ENCODE peak calls at places on chromosomes 11 and 22, in nine cellular contexts. One of them, this sample, is unnamed.

GRCh38 chr22:38033522-38034277 is 23.5 kb upstream of the PICK1 start:
- DNase-seq in lower leg skin: no peak
- DNase-seq in K562: peak; percentile 13
- DNase-seq in heart left ventricle: no peak
- DNase-seq in thyroid gland: peak; percentile 87
- DNase-seq in ovary: no peak
- DNase-seq in transverse colon: no peak
- DNase-seq in spleen: no peak
- DNase-seq in IMR-90: no peak
- DNase-seq in this sample: no peak

GRCh38 chr22:32232447-32232846 is 22.7 kb downstream of the SLC5A4 start:
- DNase-seq in lower leg skin: no peak
- DNase-seq in K562: no peak
- DNase-seq in heart left ventricle: no peak
- DNase-seq in thyroid gland: no peak
- DNase-seq in ovary: no peak
- DNase-seq in transverse colon: no peak
- DNase-seq in spleen: no peak
- DNase-seq in IMR-90: no peak
- DNase-seq in this sample: no peak

GRCh38 chr22:19901577-19902244 is 39.9 kb upstream of the COMT start:
- DNase-seq in lower leg skin: no peak
- DNase-seq in K562: no peak
- DNase-seq in heart left ventricle: no peak
- DNase-seq in thyroid gland: no peak
- DNase-seq in ovary: no peak
- DNase-seq in transverse colon: no peak
- DNase-seq in spleen: no peak
- DNase-seq in IMR-90: no peak
- DNase-seq in this sample: no peak

GRCh38 chr11:72257551-72257950 is 13.6 kb upstream of the PHOX2A start:
- DNase-seq in lower leg skin: no peak
- DNase-seq in K562: no peak
- DNase-seq in heart left ventricle: no peak
- DNase-seq in thyroid gland: no peak
- DNase-seq in ovary: no peak
- DNase-seq in transverse colon: no peak
- DNase-seq in spleen: no peak
- DNase-seq in IMR-90: no peak
- DNase-seq in this sample: no peak

GRCh38 chr22:30262917-30263741 is 3.5 kb downstream of the OSM start:
- DNase-seq in lower leg skin: peak; percentile 73
- DNase-seq in K562: peak; percentile 74
- DNase-seq in heart left ventricle: peak; percentile 75
- DNase-seq in thyroid gland: peak; percentile 68
- DNase-seq in ovary: peak; percentile 84
- DNase-seq in transverse colon: peak; percentile 81
- DNase-seq in spleen: peak; percentile 92
- DNase-seq in IMR-90: peak; percentile 61
- DNase-seq in this sample: peak; percentile 81

GRCh38 chr11:13339196-13340153 is 61.9 kb downstream of the BMAL1 start:
- DNase-seq in lower leg skin: no peak
- DNase-seq in K562: no peak
- DNase-seq in heart left ventricle: no peak
- DNase-seq in thyroid gland: no peak
- DNase-seq in ovary: no peak
- DNase-seq in transverse colon: no peak
- DNase-seq in spleen: no peak
- DNase-seq in IMR-90: peak; percentile 98
- DNase-seq in this sample: no peak

GRCh38 chr22:35838849-35839646 is 121.4 kb downstream of the APOL5 start:
- DNase-seq in lower leg skin: no peak
- DNase-seq in K562: no peak
- DNase-seq in heart left ventricle: no peak
- DNase-seq in thyroid gland: peak; percentile 57
- DNase-seq in ovary: peak; percentile 54
- DNase-seq in transverse colon: peak; percentile 28
- DNase-seq in spleen: no peak
- DNase-seq in IMR-90: peak; percentile 82
- DNase-seq in this sample: no peak

GRCh38 chr11:77879218-77879617 is 58.3 kb downstream of the AAMDC start:
- DNase-seq in lower leg skin: no peak
- DNase-seq in K562: no peak
- DNase-seq in heart left ventricle: peak; percentile 36
- DNase-seq in thyroid gland: peak; percentile 19
- DNase-seq in ovary: peak; percentile 67
- DNase-seq in transverse colon: no peak
- DNase-seq in spleen: no peak
- DNase-seq in IMR-90: peak; percentile 50
- DNase-seq in this sample: no peak

DNA sequence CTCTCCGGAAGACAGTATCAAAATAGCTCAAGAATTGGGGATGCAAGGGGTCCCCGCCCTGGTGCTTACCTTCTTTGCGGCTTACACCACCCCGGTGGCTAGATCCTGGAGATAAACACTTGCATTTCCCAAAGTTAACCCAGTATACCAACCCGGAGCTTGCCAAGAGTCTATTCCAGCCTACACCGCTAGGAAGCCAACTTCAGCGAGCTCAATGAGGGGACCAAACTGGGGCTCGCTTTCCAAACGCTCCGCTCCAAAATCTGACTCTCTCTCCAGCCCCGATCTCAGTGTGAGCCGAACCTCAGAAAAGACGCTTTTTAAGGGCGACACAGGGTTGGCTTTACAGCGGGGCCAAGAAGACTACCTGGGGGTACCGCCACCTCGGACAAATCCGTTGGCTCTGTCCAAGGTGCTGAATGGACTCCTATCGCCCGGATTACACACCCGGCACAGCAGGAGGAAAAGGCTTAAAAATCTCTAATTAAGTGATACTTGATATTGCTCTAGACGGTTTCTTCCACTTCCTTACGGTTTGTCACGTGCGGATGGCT is 20.1 kb upstream of the BDNF start:
- DNase-seq in lower leg skin: no peak
- DNase-seq in K562: peak; percentile 52
- DNase-seq in heart left ventricle: peak; percentile 38
- DNase-seq in thyroid gland: peak; percentile 66
- DNase-seq in ovary: peak; percentile 34
- DNase-seq in transverse colon: peak; percentile 21
- DNase-seq in spleen: no peak
- DNase-seq in IMR-90: peak; percentile 68
- DNase-seq in this sample: no peak
- H3K4me3 ChIP-seq in lower leg skin: no peak overlapping the region
- H3K4me3 ChIP-seq in K562: no peak overlapping the region
- H3K4me3 ChIP-seq in heart left ventricle: no peak overlapping the region
- H3K4me3 ChIP-seq in thyroid gland: no peak overlapping the region
- H3K4me3 ChIP-seq in ovary: no peak overlapping the region
- H3K4me3 ChIP-seq in transverse colon: no peak overlapping the region
- H3K4me3 ChIP-seq in spleen: no peak overlapping the region
- H3K4me3 ChIP-seq in IMR-90: peak overlapping the region; percentile 0
- H3K4me3 ChIP-seq in this sample: no peak overlapping the region

GRCh38 chr22:25942126-25942988 is 200.4 kb downstream of the MYO18B start:
- DNase-seq in lower leg skin: no peak
- DNase-seq in K562: no peak
- DNase-seq in heart left ventricle: peak; percentile 42
- DNase-seq in thyroid gland: no peak
- DNase-seq in ovary: no peak
- DNase-seq in transverse colon: no peak
- DNase-seq in spleen: no peak
- DNase-seq in IMR-90: no peak
- DNase-seq in this sample: no peak

GRCh38 chr22:25939384-25939783 is 197.4 kb downstream of the MYO18B start:
- DNase-seq in lower leg skin: no peak
- DNase-seq in K562: no peak
- DNase-seq in heart left ventricle: no peak
- DNase-seq in thyroid gland: no peak
- DNase-seq in ovary: no peak
- DNase-seq in transverse colon: no peak
- DNase-seq in spleen: no peak
- DNase-seq in IMR-90: no peak
- DNase-seq in this sample: no peak

GRCh38 chr22:25941365-25941960 is 199.5 kb downstream of the MYO18B start:
- DNase-seq in lower leg skin: no peak
- DNase-seq in K562: no peak
- DNase-seq in heart left ventricle: no peak
- DNase-seq in thyroid gland: no peak
- DNase-seq in ovary: no peak
- DNase-seq in transverse colon: no peak
- DNase-seq in spleen: no peak
- DNase-seq in IMR-90: no peak
- DNase-seq in this sample: no peak

GRCh38 chr22:25940479-25940878 is 198.5 kb downstream of the MYO18B start:
- DNase-seq in lower leg skin: no peak
- DNase-seq in K562: no peak
- DNase-seq in heart left ventricle: no peak
- DNase-seq in thyroid gland: no peak
- DNase-seq in ovary: no peak
- DNase-seq in transverse colon: no peak
- DNase-seq in spleen: no peak
- DNase-seq in IMR-90: no peak
- DNase-seq in this sample: no peak

DNA sequence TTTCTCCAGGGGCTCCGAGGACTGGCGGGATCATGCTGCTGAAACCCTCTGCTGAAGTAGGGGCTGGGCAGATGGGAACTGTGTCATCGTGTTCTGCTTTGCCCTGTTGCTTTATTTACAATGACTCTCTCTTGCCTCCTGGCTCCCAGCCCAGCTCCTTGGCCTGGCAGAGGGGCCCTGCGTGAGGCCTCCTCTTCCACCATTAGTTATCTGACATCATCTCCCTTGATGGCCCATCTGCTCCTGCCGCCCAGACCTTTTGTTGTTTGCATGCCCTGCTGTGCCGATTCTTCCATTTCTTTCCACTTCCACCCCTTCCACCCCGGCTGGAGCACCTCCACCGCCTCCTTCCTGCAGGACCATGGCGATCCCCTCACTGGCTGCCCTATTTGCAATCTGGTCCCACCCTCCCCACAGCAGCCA is 201.0 kb downstream of the MYO18B start:
- DNase-seq in lower leg skin: no peak
- DNase-seq in K562: no peak
- DNase-seq in heart left ventricle: peak; percentile 58
- DNase-seq in thyroid gland: no peak
- DNase-seq in ovary: no peak
- DNase-seq in transverse colon: no peak
- DNase-seq in spleen: no peak
- DNase-seq in IMR-90: no peak
- DNase-seq in this sample: no peak
- TF ChIP-seq POLR2A in lower leg skin: no peak
- TF ChIP-seq POLR2A in K562: no peak
- TF ChIP-seq POLR2A in heart left ventricle: no peak
- TF ChIP-seq POLR2A in thyroid gland: no peak
- TF ChIP-seq POLR2A in ovary: no peak
- TF ChIP-seq POLR2A in transverse colon: no peak
- TF ChIP-seq POLR2A in spleen: no peak
- TF ChIP-seq POLR2A in IMR-90: no peak
- TF ChIP-seq POLR2A in this sample: no peak

DNA sequence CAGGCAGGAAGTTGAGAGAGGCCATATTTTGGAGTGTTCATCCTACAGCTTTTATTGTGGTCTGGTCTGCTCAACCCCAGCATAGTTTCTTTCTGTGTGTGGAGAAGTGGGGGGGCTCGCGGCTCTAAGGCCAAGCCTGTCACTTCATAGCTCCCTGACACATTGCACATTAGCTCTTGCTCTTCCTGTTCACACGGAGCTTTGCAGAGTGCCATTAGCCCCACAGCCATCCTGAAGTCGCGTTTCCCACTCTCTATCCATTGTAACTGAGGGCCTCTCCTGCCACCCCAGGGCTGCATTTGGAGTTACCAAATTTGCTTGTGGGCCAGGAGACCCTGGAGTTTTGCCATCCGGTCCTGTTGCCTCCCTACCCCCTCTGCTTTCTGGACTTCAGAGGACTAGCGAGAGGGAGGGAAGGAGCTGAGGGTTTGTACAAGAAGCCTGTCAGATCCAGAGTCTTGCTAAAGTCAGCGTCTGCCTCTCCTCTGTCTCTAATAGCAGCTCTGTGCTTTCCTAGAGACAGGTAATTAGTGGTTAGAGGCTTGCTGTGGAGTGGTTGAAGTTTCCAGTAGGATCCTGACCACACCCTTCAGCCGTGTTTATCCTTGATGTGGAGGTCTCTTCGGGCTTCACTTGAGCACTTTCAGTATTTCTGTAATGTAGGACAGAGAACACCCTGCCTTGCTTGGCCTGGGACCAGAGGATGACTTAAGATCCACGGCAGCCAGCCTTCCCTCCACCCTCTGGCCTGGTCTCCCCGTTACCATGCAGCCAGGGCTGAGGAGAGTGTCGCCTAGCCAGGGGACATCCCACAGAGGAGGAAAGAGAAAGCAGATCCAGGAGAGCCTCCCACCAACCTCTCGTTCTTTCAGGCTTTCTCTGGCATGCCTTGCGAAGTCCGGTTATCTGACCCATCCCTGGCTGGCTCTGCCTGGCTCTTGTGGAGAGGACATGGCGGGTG is 14.1 kb downstream of the DCPS start:
- DNase-seq in lower leg skin: peak; percentile 76
- DNase-seq in K562: no peak
- DNase-seq in heart left ventricle: peak; percentile 83
- DNase-seq in thyroid gland: peak; percentile 41
- DNase-seq in ovary: peak; percentile 83
- DNase-seq in transverse colon: peak; percentile 53
- DNase-seq in spleen: peak; percentile 55
- DNase-seq in IMR-90: peak; percentile 83
- DNase-seq in this sample: no peak
- H3K4me3 ChIP-seq in lower leg skin: no peak overlapping the region
- H3K4me3 ChIP-seq in K562: no peak overlapping the region
- H3K4me3 ChIP-seq in heart left ventricle: peak overlapping the region; percentile 44
- H3K4me3 ChIP-seq in thyroid gland: no peak overlapping the region
- H3K4me3 ChIP-seq in ovary: peak overlapping the region; percentile 24
- H3K4me3 ChIP-seq in transverse colon: peak overlapping the region; percentile 27
- H3K4me3 ChIP-seq in spleen: no peak overlapping the region
- H3K4me3 ChIP-seq in IMR-90: peak overlapping the region; percentile 2
- H3K4me3 ChIP-seq in this sample: no peak overlapping the region

GRCh38 chr22:28883657-28883916 is 215 bp downstream of the ZNRF3 start:
- DNase-seq in lower leg skin: no peak
- DNase-seq in K562: no peak
- DNase-seq in heart left ventricle: no peak
- DNase-seq in thyroid gland: no peak
- DNase-seq in ovary: no peak
- DNase-seq in transverse colon: no peak
- DNase-seq in spleen: no peak
- DNase-seq in IMR-90: no peak
- DNase-seq in this sample: no peak

GRCh38 chr22:28884754-28885375 is 1.5 kb downstream of the ZNRF3 start:
- DNase-seq in lower leg skin: no peak
- DNase-seq in K562: no peak
- DNase-seq in heart left ventricle: no peak
- DNase-seq in thyroid gland: no peak
- DNase-seq in ovary: peak; percentile 31
- DNase-seq in transverse colon: no peak
- DNase-seq in spleen: peak; percentile 59
- DNase-seq in IMR-90: no peak
- DNase-seq in this sample: no peak

GRCh38 chr22:28882545-28882877 is 861 bp upstream of the ZNRF3 start:
- DNase-seq in lower leg skin: peak; percentile 32
- DNase-seq in K562: no peak
- DNase-seq in heart left ventricle: no peak
- DNase-seq in thyroid gland: no peak
- DNase-seq in ovary: no peak
- DNase-seq in transverse colon: no peak
- DNase-seq in spleen: no peak
- DNase-seq in IMR-90: no peak
- DNase-seq in this sample: no peak

GRCh38 chr22:28883917-28884753 is 763 bp downstream of the ZNRF3 start:
- DNase-seq in lower leg skin: no peak
- DNase-seq in K562: peak; percentile 45
- DNase-seq in heart left ventricle: peak; percentile 33
- DNase-seq in thyroid gland: peak; percentile 55
- DNase-seq in ovary: peak; percentile 71
- DNase-seq in transverse colon: peak; percentile 42
- DNase-seq in spleen: peak; percentile 90
- DNase-seq in IMR-90: peak; percentile 44
- DNase-seq in this sample: peak; percentile 19

DNA sequence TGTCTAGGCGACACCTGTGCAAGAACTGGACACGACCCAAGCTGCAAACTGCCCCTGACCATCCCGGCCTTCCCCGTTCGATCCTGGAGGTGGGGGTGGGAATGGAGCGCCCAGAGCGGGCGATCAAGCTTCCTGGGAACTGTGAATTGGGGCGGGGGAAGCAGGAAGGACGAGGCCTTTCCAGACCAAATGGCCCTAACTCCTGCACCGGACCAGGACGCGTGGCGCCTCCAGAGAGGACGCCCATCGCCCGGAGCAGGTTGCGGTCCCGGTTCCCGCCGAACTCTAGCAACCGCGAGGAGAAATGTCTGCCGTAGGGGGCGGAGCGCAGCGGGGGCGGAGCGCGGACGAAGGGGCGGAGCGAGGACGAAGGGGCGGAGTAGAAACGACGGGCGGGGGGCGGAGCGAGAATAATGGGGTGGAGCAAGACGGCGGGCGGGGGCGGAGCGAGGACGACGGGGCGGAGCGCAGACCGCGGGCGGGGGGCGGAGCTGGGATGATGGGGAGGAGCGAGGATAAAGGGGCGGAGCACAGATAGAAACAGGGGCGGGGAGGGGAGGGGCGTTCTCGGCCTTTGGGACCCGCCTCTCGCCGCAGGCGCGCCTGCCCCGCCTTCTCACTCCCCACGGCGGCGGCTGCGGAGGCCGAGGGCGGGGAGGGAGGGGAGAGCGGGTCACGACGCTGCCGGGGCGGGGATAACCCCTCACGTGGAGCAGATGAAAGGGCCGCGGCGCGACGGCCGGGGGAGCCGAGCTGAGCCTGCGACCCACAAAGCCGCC is at the start of gene ZNRF3:
- DNase-seq in lower leg skin: peak; percentile 87
- DNase-seq in K562: peak; percentile 90
- DNase-seq in heart left ventricle: peak; percentile 94
- DNase-seq in thyroid gland: peak; percentile 90
- DNase-seq in ovary: peak; percentile 95
- DNase-seq in transverse colon: peak; percentile 95
- DNase-seq in spleen: peak; percentile 97
- DNase-seq in IMR-90: peak; percentile 91
- DNase-seq in this sample: peak; percentile 88
- TF ChIP-seq POLR2A in lower leg skin: no peak
- TF ChIP-seq POLR2A in K562: peak; percentile 87
- TF ChIP-seq POLR2A in heart left ventricle: peak; percentile 7
- TF ChIP-seq POLR2A in thyroid gland: peak; percentile 80
- TF ChIP-seq POLR2A in ovary: peak; percentile 31
- TF ChIP-seq POLR2A in transverse colon: peak; percentile 12
- TF ChIP-seq POLR2A in spleen: no peak
- TF ChIP-seq POLR2A in IMR-90: peak; percentile 41
- TF ChIP-seq POLR2A in this sample: no peak